ENCODE peak calls at places on chromosomes 4 and X, in nine cellular contexts. G is GM23248, D is mesenchymal stem cell, R is endodermal cell, O is IMR-90, E is neural progenitor cell, Q is astrocyte, B is GM12878, Z is PC-3. L is an unnamed sample. For H3K4me1, the result is how much of the 10 kb centered on the place peaks cover.

GRCh38 chr4:98601719-98602118 is 56.7 kb downstream of the TSPAN5 start:
- DNase-seq in G (peak), B (no peak), R (no peak), E (no peak), Z (peak), O (no peak), Q (peak), D (no peak), L (no peak)

GRCh38 chr4:5810770-5811430 is 82.0 kb downstream of the CRMP1 start:
- DNase-seq in D (no peak), B (no peak), E (no peak), Z (no peak), Q (no peak), G (no peak), R (no peak), O (no peak), L (no peak)

GRCh38 chr4:169723207-169723606 is 34.5 kb downstream of the HPF1 start:
- DNase-seq in Q (no peak), O (no peak), D (peak), E (peak), R (peak), B (no peak), Z (peak), G (no peak), L (peak)

GRCh38 chr4:24443200-24443599 is 141.2 kb downstream of the DHX15 start:
- DNase-seq in R (no peak), Z (no peak), B (no peak), G (no peak), Q (no peak), E (no peak), O (no peak), D (no peak), L (no peak)

GRCh38 chr4:128338634-128339355 is 51.2 kb upstream of the PGRMC2 start:
- DNase-seq in Q (peak), Z (peak), B (no peak), E (no peak), G (peak), D (peak), O (peak), R (no peak), L (peak)

GRCh38 chr4:87128006-87128705 is 92.3 kb downstream of the KLHL8 start:
- DNase-seq in G (no peak), D (no peak), Z (no peak), E (no peak), B (no peak), Q (no peak), R (no peak), O (peak), L (peak)

GRCh38 chr4:10721616-10722015 is 37.0 kb upstream of the CLNK start:
- DNase-seq in B (no peak), R (no peak), Z (no peak), E (no peak), G (no peak), O (no peak), Q (no peak), D (no peak), L (no peak)

GRCh38 chrX:138775501-138775900 is 64.0 kb upstream of the FGF13 start:
- DNase-seq in G (peak), Z (peak), O (peak), E (peak), D (peak), R (no peak), Q (peak), B (no peak), L (peak)

GRCh38 chr4:105015750-105016149 is 130.9 kb upstream of the TET2 start:
- DNase-seq in O (no peak), Q (no peak), Z (no peak), R (no peak), E (no peak), D (no peak), B (no peak), G (no peak), L (no peak)

GRCh38 chrX:13223868-13224555 is 95.8 kb downstream of the ATXN3L start:
- DNase-seq in R (no peak), G (peak), E (no peak), Z (peak), D (peak), B (no peak), Q (peak), O (peak), L (peak)

GRCh38 chrX:154797006-154797405 is 8.3 kb downstream of the MPP1 start:
- DNase-seq in D (peak), B (no peak), Z (peak), G (no peak), R (no peak), Q (peak), E (no peak), O (no peak), L (no peak)

GRCh38 chr4:177948853-177949252 is 506.6 kb upstream of the AGA start:
- DNase-seq in B (no peak), D (no peak), G (no peak), O (no peak), Z (no peak), R (no peak), Q (no peak), E (no peak), L (no peak)

DNA sequence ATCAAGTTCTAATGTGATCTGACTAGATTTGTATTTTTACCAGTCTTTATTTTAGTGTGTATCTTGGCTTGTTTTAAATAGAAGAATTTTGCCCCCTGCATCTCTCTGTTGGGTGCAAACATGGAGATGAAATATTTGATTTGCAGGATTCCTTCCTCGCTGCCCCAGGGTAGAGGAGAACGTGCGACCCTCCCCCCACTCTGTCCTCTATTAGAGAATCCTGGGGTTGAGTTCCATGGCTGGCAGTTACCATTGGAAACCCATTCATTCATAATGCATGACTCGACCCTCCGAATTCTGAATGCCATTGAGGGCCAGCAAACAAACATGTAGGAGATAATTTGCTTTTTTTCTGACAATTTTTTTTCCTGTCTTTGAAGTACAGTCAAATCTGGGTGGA is 53.7 kb downstream of the TRIM2 start:
- DNase-seq in D (no peak), O (no peak), Q (no peak), E (peak), B (no peak), Z (no peak), G (no peak), R (peak), L (no peak)
- H3K9ac ChIP-seq in D (no peak), O (no peak), Q (peak), E (peak), B (no peak), Z (no peak), G (no peak), R (no peak), L (no peak)

GRCh38 chr4:71266090-71266794 is 72.6 kb upstream of the SLC4A4 start:
- DNase-seq in O (peak), E (no peak), B (peak), D (peak), Z (peak), R (no peak), G (peak), Q (peak), L (peak)
- H3K4me1 ChIP-seq in O (under half), E (under half), B (under half), D (under half), Z (under half), R (under half), G (under half), Q (under half), L (under half)

DNA sequence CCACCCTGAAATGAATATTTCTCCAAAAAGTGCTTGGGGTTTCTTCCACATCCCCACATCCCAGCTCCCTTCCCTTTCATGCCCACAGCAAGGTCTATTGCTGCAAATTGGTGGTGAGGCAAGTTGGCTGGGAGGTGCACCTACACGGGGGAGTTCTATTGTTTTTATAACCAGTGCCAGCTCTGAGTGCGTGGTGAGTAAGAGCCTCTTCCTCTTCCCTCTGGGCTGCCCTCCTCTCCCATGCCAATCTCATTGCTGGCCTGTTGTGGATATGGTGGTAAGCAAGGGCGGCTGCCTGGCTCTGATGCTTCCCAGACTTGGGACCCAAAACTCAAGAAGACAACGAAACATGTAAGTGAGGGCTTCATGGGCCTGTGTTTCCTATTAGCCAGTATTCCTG is 204.3 kb downstream of the SHROOM3 start:
- DNase-seq in R (no peak), Z (peak), B (no peak), O (peak), Q (no peak), D (no peak), G (peak), E (no peak), L (peak)
- H3K4me3 ChIP-seq in R (no peak), Z (no peak), B (no peak), O (no peak), Q (no peak), D (no peak), G (no peak), E (no peak), L (no peak)

GRCh38 chr4:75675004-75675531 is 1.9 kb upstream of the G3BP2 start:
- DNase-seq in O (no peak), R (no peak), G (no peak), E (no peak), Q (no peak), Z (no peak), D (peak), B (no peak), L (no peak)

GRCh38 chr4:75673027-75673958 is at the start of gene G3BP2:
- DNase-seq in R (peak), O (peak), G (peak), B (peak), E (peak), Z (peak), D (peak), Q (peak), L (peak)

GRCh38 chr4:75672461-75673026 is 667 bp downstream of the G3BP2 start:
- DNase-seq in O (peak), G (peak), R (peak), D (peak), E (peak), B (peak), Z (peak), Q (peak), L (peak)

GRCh38 chr4:75671802-75672421 is 1.3 kb downstream of the G3BP2 start:
- DNase-seq in Q (no peak), Z (no peak), R (no peak), D (peak), B (no peak), E (no peak), O (no peak), G (peak), L (peak)

DNA sequence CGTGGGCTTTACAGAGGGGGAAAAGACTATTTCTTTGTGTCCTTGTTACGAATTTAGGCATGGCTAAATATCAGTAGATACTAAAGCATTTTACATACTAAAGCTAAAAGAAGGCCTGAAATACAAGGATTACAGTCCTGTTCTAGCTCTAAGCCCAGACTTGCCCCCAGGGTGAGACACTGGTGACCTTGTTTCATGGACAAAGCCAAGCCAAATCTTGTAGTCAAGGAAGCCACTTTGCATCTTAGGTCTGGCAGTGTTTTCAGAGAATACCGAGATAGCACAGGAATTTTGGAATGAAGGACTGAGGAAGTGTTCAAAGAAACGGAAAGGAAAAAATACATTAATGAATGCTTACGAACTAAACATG is 733 bp upstream of the G3BP2 start:
- DNase-seq in Z (no peak), G (no peak), E (peak), Q (peak), O (no peak), B (no peak), R (peak), D (no peak), L (no peak)
- H3K9ac ChIP-seq in Z (peak), G (peak), E (peak), Q (peak), O (peak), B (peak), R (peak), D (peak), L (peak)

L was measured in adipocyte.